ENCODE peak calls at places on chromosomes 11 and 22, in seven cellular contexts. J is sigmoid colon, C is hepatocyte, G is GM23338, L is NT2/D1, R is mammary epithelial cell, K is pancreas. B is an unnamed sample. For H3K36me3, the result is how much of the 10 kb centered on the place peaks cover.

GRCh38 chr22:37604074-37604473 is 4.6 kb upstream of the GGA1 start:
- DNase-seq in J (no peak), C (no peak), G (no peak), L (no peak), R (no peak), K (no peak), B (no peak)

GRCh38 chr11:116112031-116112935 is 608.1 kb upstream of the CADM1 start:
- DNase-seq in J (no peak), C (no peak), G (no peak), L (no peak), R (peak), K (no peak), B (no peak)

GRCh38 chr22:30720263-30720837 is 25.7 kb downstream of the OSBP2 start:
- DNase-seq in J (no peak), C (no peak), G (no peak), L (no peak), R (no peak), K (no peak), B (no peak)

GRCh38 chr11:78231962-78232459 is 43.3 kb downstream of the USP35 start:
- DNase-seq in J (no peak), C (no peak), G (no peak), L (no peak), R (peak), K (no peak), B (no peak)

GRCh38 chr11:30984442-30984816 is 385.1 kb downstream of the DCDC1 start:
- DNase-seq in J (no peak), C (peak), G (no peak), L (no peak), R (peak), K (no peak), B (no peak)

GRCh38 chr11:133581091-133581490 is 48.8 kb upstream of the OPCML start:
- DNase-seq in J (no peak), C (no peak), G (no peak), L (no peak), R (no peak), K (no peak), B (no peak)

GRCh38 chr11:32830796-32831195 is 1.1 kb downstream of the PRRG4 start:
- DNase-seq in J (no peak), C (no peak), G (no peak), L (no peak), R (peak), K (no peak), B (no peak)

GRCh38 chr11:130215531-130216220 is 56.1 kb downstream of the ST14 start:
- DNase-seq in J (no peak), C (no peak), G (no peak), L (no peak), R (no peak), K (no peak), B (no peak)

GRCh38 chr22:37633693-37634504 is 5.6 kb upstream of the SH3BP1 start:
- DNase-seq in J (peak), C (peak), G (peak), L (no peak), R (no peak), K (peak), B (peak)

GRCh38 chr11:127074151-127074761 is 73.7 kb upstream of the KIRREL3 start:
- DNase-seq in J (no peak), C (peak), G (peak), L (peak), R (peak), K (peak), B (no peak)

GRCh38 chr22:38881464-38881871 is 9.5 kb upstream of the CBX6 start:
- DNase-seq in J (peak), C (no peak), G (no peak), L (no peak), R (no peak), K (no peak), B (peak)

GRCh38 chr11:44308923-44309482 is 936 bp downstream of the ALX4 start:
- DNase-seq in J (no peak), C (no peak), G (no peak), L (peak), R (no peak), K (no peak), B (no peak)

GRCh38 chr11:94342250-94342649 is 37.9 kb downstream of the IZUMO1R start:
- DNase-seq in J (no peak), C (no peak), G (no peak), L (no peak), R (no peak), K (no peak), B (no peak)

GRCh38 chr11:18065572-18065971 is 19.5 kb upstream of the TPH1 start:
- DNase-seq in J (no peak), C (no peak), G (no peak), L (no peak), R (peak), K (peak), B (no peak)

GRCh38 chr11:131762346-131763110 is 392.1 kb downstream of the NTM start:
- DNase-seq in J (no peak), C (no peak), G (no peak), L (no peak), R (no peak), K (no peak), B (no peak)

GRCh38 chr11:13262096-13262495 is 15.5 kb upstream of the BMAL1 start:
- DNase-seq in J (no peak), C (no peak), G (no peak), L (no peak), R (peak), K (no peak), B (no peak)

GRCh38 chr11:34493926-34494595 is 19.5 kb downstream of the ELF5 start:
- DNase-seq in J (no peak), C (no peak), G (no peak), L (no peak), R (no peak), K (no peak), B (no peak)

GRCh38 chr11:26286472-26287066 is 45.4 kb upstream of the ANO3 start:
- DNase-seq in J (no peak), C (peak), G (peak), L (no peak), R (peak), K (no peak), B (no peak)

GRCh38 chr11:126809514-126810289 is 190.9 kb downstream of the KIRREL3 start:
- DNase-seq in J (no peak), C (no peak), G (no peak), L (no peak), R (no peak), K (no peak), B (no peak)

GRCh38 chr11:108117746-108118371 is 3.5 kb upstream of the ACAT1 start:
- DNase-seq in J (no peak), C (peak), G (peak), L (no peak), R (peak), K (no peak), B (no peak)

GRCh38 chr11:123166095-123166559 is 28.9 kb downstream of the CLMP start:
- DNase-seq in J (peak), C (peak), G (peak), L (no peak), R (peak), K (no peak), B (no peak)

GRCh38 chr11:78312712-78313111 is 104.9 kb downstream of the GAB2 start:
- DNase-seq in J (no peak), C (no peak), G (no peak), L (no peak), R (no peak), K (no peak), B (no peak)

GRCh38 chr11:47950396-47950795 is 30.0 kb upstream of the PTPRJ start:
- DNase-seq in J (no peak), C (no peak), G (no peak), L (no peak), R (no peak), K (no peak), B (no peak)

DNA sequence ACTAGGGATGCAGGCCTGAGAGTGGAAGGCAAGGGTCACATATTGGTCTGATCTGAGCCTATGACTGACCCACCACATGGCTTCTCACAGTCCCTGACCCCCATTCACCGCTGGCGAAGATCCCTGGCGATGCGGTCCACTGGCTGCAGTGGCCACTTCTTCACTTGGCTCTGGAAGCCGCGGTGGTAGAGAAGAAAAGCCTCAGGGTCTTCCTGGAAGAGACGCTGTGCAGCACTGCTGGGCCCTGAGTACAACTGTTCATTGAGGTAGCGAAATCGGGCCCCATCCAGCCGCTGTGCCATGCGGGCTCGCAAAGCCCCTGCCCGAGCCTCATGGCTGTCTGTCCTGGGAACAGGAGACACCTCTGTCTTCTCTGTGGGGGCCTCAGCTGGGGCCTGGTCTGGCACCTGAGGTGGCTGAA is 2.4 kb downstream of the RRP8 start:
- DNase-seq in J (peak), C (no peak), G (no peak), L (no peak), R (no peak), K (no peak), B (no peak)
- H3K36me3 ChIP-seq in J (under half), C (under half), G (under half), L (half or more), R (under half), K (under half), B (under half)

GRCh38 chr22:42384506-42384905 is 47.7 kb downstream of the NFAM1 start:
- DNase-seq in J (no peak), C (no peak), G (no peak), L (no peak), R (no peak), K (no peak), B (no peak)
- H3K4me3 ChIP-seq in J (no peak), C (no peak), G (no peak), L (no peak), R (no peak), K (no peak), B (no peak)

GRCh38 chr11:71499546-71499945 is 27.5 kb upstream of the KRTAP5-7 start:
- DNase-seq in J (no peak), C (no peak), G (no peak), L (no peak), R (no peak), K (no peak), B (peak)
- H3K36me3 ChIP-seq in J (half or more), C (under half), G (under half), L (half or more), R (under half), K (under half), B (half or more)

GRCh38 chr11:57640068-57640800 is 9.5 kb downstream of the YPEL4 start:
- DNase-seq in J (no peak), C (no peak), G (no peak), L (no peak), R (no peak), K (no peak), B (no peak)

GRCh38 chr11:57639321-57640067 is 10.2 kb downstream of the YPEL4 start:
- DNase-seq in J (no peak), C (peak), G (peak), L (peak), R (no peak), K (no peak), B (no peak)

GRCh38 chr11:57641426-57641825 is 8.3 kb downstream of the YPEL4 start:
- DNase-seq in J (no peak), C (peak), G (peak), L (no peak), R (no peak), K (no peak), B (no peak)

GRCh38 chr11:57638811-57639320 is 10.8 kb downstream of the YPEL4 start:
- DNase-seq in J (no peak), C (no peak), G (no peak), L (no peak), R (no peak), K (no peak), B (no peak)

DNA sequence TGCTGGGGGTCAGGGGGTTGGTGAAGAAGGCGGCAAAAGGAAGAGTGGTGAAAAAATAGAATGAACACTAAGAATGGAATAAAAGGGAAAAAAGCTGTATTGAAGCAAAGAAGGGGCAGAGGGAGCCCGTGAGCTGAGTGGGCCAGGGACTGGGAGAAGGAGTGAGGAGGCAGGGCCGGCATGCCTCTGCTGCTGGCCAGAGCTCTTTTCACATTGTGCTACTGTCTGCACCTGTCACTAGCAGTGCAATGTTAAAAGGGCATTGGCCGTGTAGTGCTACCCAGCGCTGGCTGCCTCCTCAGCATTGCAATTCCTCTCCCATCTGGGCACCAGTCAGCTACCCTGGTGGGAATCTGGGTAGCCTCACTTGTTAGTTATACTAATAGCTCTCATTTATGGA is 8.7 kb downstream of the YPEL4 start:
- DNase-seq in J (peak), C (peak), G (peak), L (no peak), R (no peak), K (no peak), B (no peak)
- H3K4me3 ChIP-seq in J (no peak), C (no peak), G (peak), L (peak), R (no peak), K (no peak), B (no peak)

B was measured in psoas muscle.